ENCODE peak calls at places on chromosomes 16 and 17, in four cellular contexts. U is anterior cingulate cortex; X is central memory CD4-positive, alpha-beta T cell; M is HFFc6. H is an unnamed sample.

GRCh38 chr16:46573008-46573833 is 48.0 kb downstream of the SHCBP1 start:
- DNase-seq in U (no peak), X (no peak), M (peak; percentile 40), H (no peak)

GRCh38 chr16:11583171-11583570 is 3.5 kb downstream of the LITAF start:
- DNase-seq in U (no peak), X (no peak), M (peak; percentile 41), H (no peak)

GRCh38 chr16:48231675-48232214 is 12.4 kb upstream of the LONP2 start:
- DNase-seq in U (no peak), X (no peak), M (peak; percentile 16), H (no peak)

GRCh38 chr16:65624246-65624645 is 502.4 kb upstream of the CDH11 start:
- DNase-seq in U (no peak), X (no peak), M (no peak), H (no peak)

GRCh38 chr17:75749545-75750389 is 15.2 kb downstream of the GALK1 start:
- DNase-seq in U (peak; percentile 65), X (peak; percentile 76), M (peak; percentile 56), H (peak; percentile 77)

GRCh38 chr17:78360371-78361226 is 722 bp upstream of the SOCS3 start:
- DNase-seq in U (no peak), X (peak; percentile 80), M (peak; percentile 76), H (peak; percentile 98)

GRCh38 chr16:58102665-58103427 is 26.3 kb downstream of the CFAP20 start:
- DNase-seq in U (no peak), X (no peak), M (no peak), H (no peak)

GRCh38 chr17:80385046-80385445 is 29.9 kb upstream of the ENDOV start:
- DNase-seq in U (no peak), X (no peak), M (no peak), H (no peak)

GRCh38 chr17:64384253-64385186 is 6.1 kb downstream of the PECAM1 start:
- DNase-seq in U (no peak), X (no peak), M (no peak), H (no peak)

GRCh38 chr17:52147872-52148271 is 10.6 kb downstream of the CA10 start:
- DNase-seq in U (no peak), X (no peak), M (no peak), H (no peak)

GRCh38 chr17:35790826-35791225 is 4.6 kb downstream of the MMP28 start:
- DNase-seq in U (no peak), X (no peak), M (no peak), H (peak; percentile 64)

GRCh38 chr17:78546476-78546875 is 30.7 kb downstream of the DNAH17 start:
- DNase-seq in U (no peak), X (no peak), M (no peak), H (no peak)

GRCh38 chr17:45149669-45150603 is 1.7 kb downstream of the HEXIM1 start:
- DNase-seq in U (peak; percentile 57), X (peak; percentile 30), M (no peak), H (peak; percentile 95)

GRCh38 chr16:56715128-56715527 is 14.8 kb upstream of the NUP93 start:
- DNase-seq in U (no peak), X (no peak), M (no peak), H (no peak)

H was measured in lower leg skin.